ENCODE peak calls at places on chromosomes 2 and 18, in eight cellular contexts. M, T, I, U, S, F, L and Q are unnamed samples.

GRCh38 chr18:23864620-23865019 is 149.9 kb upstream of the TTC39C start:
- DNase-seq in M (no peak), T (no peak), I (no peak), U (no peak), S (no peak), F (no peak), L (no peak), Q (no peak)

GRCh38 chr2:109466674-109467575 is 146.8 kb downstream of the SEPTIN10 start:
- DNase-seq in M (no peak), T (no peak), I (peak), U (no peak), S (peak), F (peak), L (no peak), Q (no peak)

GRCh38 chr2:235724964-235725603 is 231.2 kb downstream of the AGAP1 start:
- DNase-seq in M (no peak), T (no peak), I (no peak), U (peak), S (peak), F (no peak), L (peak), Q (peak)

GRCh38 chr2:199470672-199471442 is 13.1 kb upstream of the SATB2 start:
- DNase-seq in M (no peak), T (no peak), I (no peak), U (no peak), S (peak), F (no peak), L (no peak), Q (no peak)

GRCh38 chr2:159054985-159055384 is 86.5 kb downstream of the TANC1 start:
- DNase-seq in M (no peak), T (no peak), I (no peak), U (no peak), S (no peak), F (no peak), L (no peak), Q (no peak)

GRCh38 chr18:24627644-24628315 is 167.3 kb downstream of the HRH4 start:
- DNase-seq in M (no peak), T (no peak), I (peak), U (no peak), S (no peak), F (no peak), L (no peak), Q (no peak)

GRCh38 chr2:173647681-173648350 is 293.1 kb downstream of the CDCA7 start:
- DNase-seq in M (no peak), T (no peak), I (peak), U (no peak), S (no peak), F (no peak), L (no peak), Q (no peak)

GRCh38 chr2:75557474-75558131 is 3.1 kb downstream of the EVA1A start:
- DNase-seq in M (no peak), T (no peak), I (no peak), U (no peak), S (no peak), F (no peak), L (no peak), Q (no peak)

GRCh38 chr2:240310201-240310600 is 125.3 kb upstream of the GPC1 start:
- DNase-seq in M (no peak), T (no peak), I (no peak), U (no peak), S (no peak), F (no peak), L (no peak), Q (no peak)

GRCh38 chr18:28584726-28585125 is 407.8 kb upstream of the CDH2 start:
- DNase-seq in M (no peak), T (no peak), I (peak), U (no peak), S (no peak), F (no peak), L (no peak), Q (no peak)

GRCh38 chr18:9606039-9606438 is 8.3 kb downstream of the PPP4R1 start:
- DNase-seq in M (no peak), T (no peak), I (no peak), U (no peak), S (no peak), F (no peak), L (no peak), Q (no peak)

GRCh38 chr18:21131698-21132230 is 20.2 kb upstream of the ROCK1 start:
- DNase-seq in M (no peak), T (no peak), I (no peak), U (no peak), S (no peak), F (no peak), L (no peak), Q (no peak)

GRCh38 chr2:61718965-61719364 is 134.9 kb downstream of the FAM161A start:
- DNase-seq in M (no peak), T (no peak), I (no peak), U (no peak), S (no peak), F (no peak), L (no peak), Q (no peak)

GRCh38 chr2:148561389-148561788 is 83.2 kb upstream of the EPC2 start:
- DNase-seq in M (no peak), T (no peak), I (no peak), U (no peak), S (no peak), F (no peak), L (no peak), Q (no peak)

GRCh38 chr18:72922895-72923294 is 55.1 kb upstream of the NETO1 start:
- DNase-seq in M (peak), T (no peak), I (no peak), U (no peak), S (no peak), F (no peak), L (no peak), Q (no peak)

GRCh38 chr2:20744366-20745335 is 77.7 kb downstream of the GDF7 start:
- DNase-seq in M (no peak), T (no peak), I (no peak), U (no peak), S (no peak), F (no peak), L (no peak), Q (no peak)

GRCh38 chr18:58020567-58021107 is 23.4 kb upstream of the NEDD4L start:
- DNase-seq in M (no peak), T (no peak), I (no peak), U (no peak), S (no peak), F (no peak), L (no peak), Q (no peak)

GRCh38 chr2:240460243-240460630 is 24.8 kb downstream of the GPC1 start:
- DNase-seq in M (no peak), T (peak), I (no peak), U (no peak), S (no peak), F (no peak), L (no peak), Q (no peak)

GRCh38 chr2:46241344-46241743 is 55.9 kb upstream of the EPAS1 start:
- DNase-seq in M (peak), T (no peak), I (peak), U (no peak), S (no peak), F (peak), L (no peak), Q (no peak)

GRCh38 chr2:231187736-231188505 is 10.5 kb upstream of the ARMC9 start:
- DNase-seq in M (no peak), T (peak), I (peak), U (peak), S (no peak), F (no peak), L (peak), Q (no peak)

GRCh38 chr18:39039828-39040227 is 1474.2 kb upstream of the CELF4 start:
- DNase-seq in M (no peak), T (no peak), I (no peak), U (no peak), S (no peak), F (no peak), L (no peak), Q (no peak)

GRCh38 chr2:74164761-74165160 is 13.9 kb downstream of the MOB1A start:
- DNase-seq in M (no peak), T (no peak), I (no peak), U (no peak), S (no peak), F (no peak), L (no peak), Q (no peak)

GRCh38 chr2:139427164-139427563 is 647.0 kb upstream of the NXPH2 start:
- DNase-seq in M (no peak), T (no peak), I (no peak), U (no peak), S (no peak), F (no peak), L (no peak), Q (no peak)

GRCh38 chr2:149278146-149278878 is 52.1 kb upstream of the LYPD6 start:
- DNase-seq in M (no peak), T (no peak), I (no peak), U (no peak), S (no peak), F (no peak), L (no peak), Q (no peak)

GRCh38 chr18:40413160-40413559 is 1541.9 kb upstream of the PIK3C3 start:
- DNase-seq in M (peak), T (no peak), I (peak), U (no peak), S (peak), F (peak), L (no peak), Q (no peak)

GRCh38 chr18:48304906-48305693 is 104.1 kb downstream of the ZBTB7C start:
- DNase-seq in M (no peak), T (no peak), I (no peak), U (no peak), S (no peak), F (no peak), L (no peak), Q (no peak)

GRCh38 chr2:111673526-111673925 is 210.5 kb downstream of the ANAPC1 start:
- DNase-seq in M (no peak), T (no peak), I (no peak), U (no peak), S (no peak), F (no peak), L (no peak), Q (no peak)

GRCh38 chr2:108613261-108614042 is 79.2 kb downstream of the LIMS1 start:
- DNase-seq in M (no peak), T (no peak), I (peak), U (no peak), S (no peak), F (no peak), L (no peak), Q (no peak)

GRCh38 chr2:25654801-25655200 is 18.6 kb downstream of the DTNB start:
- DNase-seq in M (no peak), T (no peak), I (no peak), U (no peak), S (no peak), F (no peak), L (no peak), Q (no peak)

GRCh38 chr2:236657801-236658200 is 88.2 kb downstream of the ACKR3 start:
- DNase-seq in M (no peak), T (no peak), I (no peak), U (no peak), S (no peak), F (no peak), L (no peak), Q (peak)

GRCh38 chr2:126527836-126528490 is 128.0 kb upstream of the GYPC start:
- DNase-seq in M (peak), T (peak), I (peak), U (peak), S (peak), F (peak), L (peak), Q (peak)

GRCh38 chr2:1817256-1818127 is 73.2 kb upstream of the PXDN start:
- DNase-seq in M (peak), T (peak), I (peak), U (peak), S (peak), F (peak), L (peak), Q (peak)

GRCh38 chr2:234444888-234445287 is 52.0 kb downstream of the ARL4C start:
- DNase-seq in M (no peak), T (peak), I (peak), U (peak), S (peak), F (no peak), L (no peak), Q (no peak)

GRCh38 chr2:226622484-226622883 is 177.1 kb downstream of the IRS1 start:
- DNase-seq in M (no peak), T (no peak), I (no peak), U (no peak), S (no peak), F (peak), L (no peak), Q (no peak)

GRCh38 chr2:212863185-212863588 is 288.2 kb downstream of the IKZF2 start:
- DNase-seq in M (peak), T (peak), I (no peak), U (peak), S (peak), F (peak), L (no peak), Q (no peak)

GRCh38 chr18:42289526-42289925 is 334.5 kb downstream of the PIK3C3 start:
- DNase-seq in M (no peak), T (no peak), I (no peak), U (no peak), S (no peak), F (no peak), L (no peak), Q (no peak)

GRCh38 chr18:70039186-70039585 is 91.5 kb upstream of the CD226 start:
- DNase-seq in M (no peak), T (no peak), I (no peak), U (no peak), S (no peak), F (no peak), L (no peak), Q (no peak)

GRCh38 chr2:85804583-85804982 is 50.8 kb downstream of the ATOH8 start:
- DNase-seq in M (peak), T (no peak), I (no peak), U (no peak), S (peak), F (peak), L (no peak), Q (no peak)

GRCh38 chr2:239597216-239597615 is 196.4 kb upstream of the HDAC4 start:
- DNase-seq in M (no peak), T (no peak), I (no peak), U (peak), S (no peak), F (no peak), L (no peak), Q (no peak)

DNA sequence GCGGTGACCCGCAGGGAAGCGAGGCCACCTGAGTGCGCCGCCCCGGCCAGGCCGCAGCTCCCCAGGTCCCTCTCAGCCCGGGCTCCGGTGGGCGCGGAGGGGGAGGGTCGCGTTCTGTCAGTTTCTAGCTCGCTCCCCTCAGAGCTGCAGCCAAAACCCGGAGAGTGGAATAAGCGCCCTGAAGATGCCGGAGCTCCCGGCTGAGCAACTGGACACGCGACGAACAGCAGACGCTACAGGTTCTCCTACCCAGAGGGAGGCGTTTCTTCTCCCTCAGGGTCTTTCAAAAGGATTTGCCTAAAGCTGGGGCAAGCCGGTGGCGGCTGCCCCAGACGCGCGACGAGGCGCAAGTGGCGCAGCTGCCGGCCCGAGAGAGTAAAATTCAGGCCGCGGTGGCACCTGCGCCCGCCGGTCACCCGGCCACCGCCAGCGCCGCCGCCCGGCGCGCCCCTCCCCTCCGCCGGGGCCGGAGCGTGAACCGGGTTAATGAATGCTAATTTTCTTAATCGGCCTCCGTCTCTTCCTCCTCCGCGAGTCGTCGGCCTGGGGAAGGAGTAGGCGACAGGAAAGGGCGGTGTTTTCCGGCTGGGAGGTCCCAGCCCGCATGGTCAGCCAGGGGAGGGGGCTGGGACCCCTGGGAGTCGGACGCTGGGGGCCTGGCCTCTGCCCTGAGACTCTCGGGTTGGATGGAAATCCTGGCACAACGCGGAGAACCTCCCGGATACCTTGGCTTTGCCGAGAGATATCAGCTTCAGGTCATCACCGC is 845 bp upstream of the CDC42EP3 start:
- DNase-seq in M (peak), T (peak), I (peak), U (peak), S (peak), F (peak), L (peak), Q (peak)
- TF ChIP-seq POLR2A in M (no peak), T (peak), I (no peak), U (peak), S (no peak), F (no peak), L (no peak), Q (peak)

DNA sequence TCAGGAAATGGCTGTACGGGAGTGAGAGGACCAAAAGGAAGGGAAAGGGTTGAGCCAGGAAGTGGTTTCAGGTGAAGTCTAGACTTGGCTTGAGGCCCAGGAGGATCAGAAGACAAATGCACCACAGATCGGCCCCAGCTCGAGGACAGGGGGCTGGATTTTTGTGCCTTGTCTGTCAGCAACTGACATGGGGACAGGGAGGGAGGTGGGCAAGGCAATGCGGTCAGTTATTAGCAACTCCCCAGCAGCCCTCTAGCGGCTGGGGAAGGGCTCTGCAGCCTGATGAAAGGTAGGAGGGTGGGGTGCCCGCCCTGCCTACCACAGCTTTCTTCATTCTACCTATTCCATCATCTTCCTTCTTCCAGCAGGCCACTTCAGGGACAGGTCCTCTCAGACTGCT is 50.0 kb downstream of the CPO start:
- DNase-seq in M (peak), T (peak), I (no peak), U (peak), S (peak), F (peak), L (no peak), Q (no peak)
- TF ChIP-seq POLR2A in M (no peak), T (no peak), I (no peak), U (no peak), S (no peak), F (no peak), L (no peak), Q (no peak)

DNA sequence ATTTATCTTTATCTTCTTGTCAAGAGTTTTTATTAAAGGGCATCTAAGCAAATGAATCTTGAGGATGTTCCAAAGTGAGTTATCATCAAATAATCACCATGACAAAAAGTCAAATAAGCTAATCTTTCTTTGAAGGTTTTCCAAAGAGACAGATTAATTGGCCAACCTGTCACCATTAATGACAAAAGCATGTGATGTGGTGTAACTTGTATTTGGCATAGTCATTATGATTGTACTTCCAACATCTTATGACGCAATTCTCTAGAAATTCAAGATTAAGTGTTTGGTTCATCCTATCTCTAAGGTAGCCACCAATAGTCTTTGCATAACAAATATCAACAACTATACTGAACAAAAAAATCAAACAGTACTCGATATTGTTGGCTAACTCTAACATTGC is 28.6 kb downstream of the RBMS1 start:
- DNase-seq in M (no peak), T (no peak), I (no peak), U (no peak), S (no peak), F (no peak), L (no peak), Q (no peak)
- TF ChIP-seq POLR2A in M (no peak), T (no peak), I (no peak), U (no peak), S (no peak), F (no peak), L (no peak), Q (no peak)

GRCh38 chr2:219509780-219510511 is 4.3 kb upstream of the ASIC4 start:
- DNase-seq in M (peak), T (peak), I (peak), U (peak), S (peak), F (peak), L (peak), Q (no peak)
- TF ChIP-seq POLR2A in M (no peak), T (no peak), I (no peak), U (no peak), S (no peak), F (no peak), L (no peak), Q (no peak)

DNA sequence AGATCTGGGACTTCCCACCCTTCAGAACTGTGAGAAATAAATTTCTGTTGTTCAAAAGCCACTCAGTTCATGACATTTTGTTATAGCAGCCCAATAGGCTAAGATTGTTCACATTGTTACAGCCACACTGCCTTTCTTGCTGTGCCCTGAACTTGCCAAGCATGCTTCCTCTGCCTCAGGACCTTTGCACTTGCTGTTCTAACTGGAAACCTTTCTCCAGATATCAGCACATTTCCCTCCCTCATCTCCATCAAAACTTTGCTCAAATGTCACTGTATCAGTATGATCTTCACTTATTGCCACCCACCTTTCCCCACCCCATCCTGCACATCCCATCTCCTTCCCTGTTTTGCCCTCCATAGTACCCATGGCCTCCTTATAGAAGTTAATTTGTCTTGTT is 32.1 kb upstream of the MFSD6 start:
- DNase-seq in M (no peak), T (no peak), I (no peak), U (no peak), S (no peak), F (no peak), L (no peak), Q (no peak)
- TF ChIP-seq POLR2A in M (no peak), T (no peak), I (no peak), U (no peak), S (no peak), F (no peak), L (no peak), Q (no peak)